ENCODE peak calls at places on chromosome 20, in five cellular contexts. C, X, S, D and F are unnamed samples.

GRCh38 chr20:45445805-45446562 is 23.6 kb upstream of the WFDC2 start:
- DNase-seq in D (peak), S (no peak), X (peak), C (no peak), F (peak)

GRCh38 chr20:53824779-53825178 is 231.1 kb upstream of the ZNF217 start:
- DNase-seq in X (no peak), S (no peak), D (no peak), C (no peak), F (no peak)

GRCh38 chr20:19786311-19786710 is 28.3 kb downstream of the RIN2 start:
- DNase-seq in C (no peak), D (no peak), S (no peak), X (no peak), F (no peak)

GRCh38 chr20:17556842-17557674 is 12.8 kb upstream of the DSTN start:
- DNase-seq in D (no peak), S (no peak), X (no peak), C (no peak), F (no peak)

GRCh38 chr20:50338479-50339195 is 148.0 kb downstream of the CEBPB start:
- DNase-seq in X (peak), S (no peak), D (peak), C (peak), F (no peak)

GRCh38 chr20:36872857-36873256 is 3.1 kb upstream of the TLDC2 start:
- DNase-seq in X (no peak), S (no peak), C (no peak), D (no peak), F (no peak)

GRCh38 chr20:2093200-2093781 is 8.3 kb upstream of the STK35 start:
- DNase-seq in X (peak), C (no peak), D (no peak), S (no peak), F (peak)

GRCh38 chr20:46588532-46589509 is 38.4 kb upstream of the OCSTAMP start:
- DNase-seq in C (no peak), S (no peak), D (no peak), X (no peak), F (no peak)

GRCh38 chr20:37755665-37756064 is 61.8 kb downstream of the CTNNBL1 start:
- DNase-seq in C (no peak), S (no peak), X (no peak), D (no peak), F (no peak)

GRCh38 chr20:10077886-10078285 is 43.1 kb downstream of the ANKEF1 start:
- DNase-seq in X (no peak), D (no peak), S (no peak), C (no peak), F (no peak)

GRCh38 chr20:19867940-19868371 is 109.9 kb downstream of the RIN2 start:
- DNase-seq in S (no peak), X (no peak), D (no peak), C (no peak), F (no peak)

GRCh38 chr20:8764289-8764962 is 304.5 kb upstream of the PLCB4 start:
- DNase-seq in S (no peak), D (no peak), C (no peak), X (no peak), F (no peak)

GRCh38 chr20:20829694-20830093 is 117.2 kb upstream of the RALGAPA2 start:
- DNase-seq in S (no peak), C (no peak), X (no peak), D (no peak), F (no peak)

GRCh38 chr20:50169329-50169823 is 15.9 kb upstream of the PEDS1 start:
- DNase-seq in X (peak), D (peak), C (no peak), S (no peak), F (peak)

GRCh38 chr20:5719861-5720401 is 30.3 kb upstream of the SHLD1 start:
- DNase-seq in X (peak), C (no peak), S (no peak), D (peak), F (no peak)

GRCh38 chr20:17969276-17969883 is 562 bp downstream of the MGME1 start:
- DNase-seq in C (no peak), X (peak), D (peak), S (no peak), F (peak)

GRCh38 chr20:32742322-32743236 is 688 bp downstream of the COMMD7 start:
- DNase-seq in X (no peak), S (no peak), C (no peak), D (no peak), F (no peak)

GRCh38 chr20:23636908-23637281 is 860 bp downstream of the CST3 start:
- DNase-seq in S (no peak), D (no peak), X (no peak), C (no peak), F (no peak)

GRCh38 chr20:23638309-23638708 is 554 bp upstream of the CST3 start:
- DNase-seq in C (no peak), X (no peak), D (no peak), S (no peak), F (no peak)

GRCh38 chr20:23634985-23635767 is 2.6 kb downstream of the CST3 start:
- DNase-seq in S (no peak), C (no peak), D (no peak), X (no peak), F (no peak)

GRCh38 chr20:23637282-23638221 is at the start of gene CST3:
- DNase-seq in C (no peak), D (peak), X (peak), S (no peak), F (peak)

DNA sequence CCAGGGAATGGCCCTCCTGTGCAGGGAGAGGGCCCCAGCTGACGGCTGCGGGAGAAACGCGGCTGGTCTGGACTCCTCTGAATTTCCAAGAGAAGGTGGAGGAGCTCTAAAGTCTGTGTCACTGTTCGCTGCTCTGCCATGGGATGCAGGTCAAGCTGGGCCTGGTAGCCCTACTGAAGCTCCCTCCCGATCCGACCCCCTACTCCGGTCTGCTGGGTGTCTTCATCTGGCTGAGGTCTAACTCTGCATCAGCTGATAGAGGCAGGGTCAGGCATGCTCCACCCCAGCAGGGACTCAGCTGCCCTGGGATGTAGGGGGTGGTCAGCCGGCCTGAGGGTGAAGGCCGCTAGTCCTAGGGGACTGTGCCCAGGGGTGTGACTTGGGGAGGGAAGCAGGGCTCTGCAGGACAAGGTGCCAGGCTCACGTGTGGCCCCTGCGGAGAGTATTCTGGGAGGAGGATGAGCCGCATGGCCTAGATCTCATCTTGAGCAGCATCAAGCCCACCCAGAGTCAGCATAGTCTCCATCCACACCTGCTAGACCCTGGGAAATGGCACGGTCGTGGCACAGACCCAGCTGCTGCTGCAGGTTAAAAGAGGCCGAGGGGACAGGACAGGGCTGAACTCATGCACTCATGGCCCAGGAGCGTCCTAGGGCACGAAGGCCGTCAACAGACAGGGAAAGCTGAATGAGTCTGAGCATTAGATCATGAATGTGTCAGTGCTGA is 1.4 kb downstream of the CST3 start:
- DNase-seq in S (no peak), D (no peak), X (no peak), C (no peak), F (no peak)
- TF ChIP-seq HDAC2 in S (no peak), D (no peak), X (no peak), C (no peak), F (no peak)

GRCh38 chr20:51371720-51372119 is 170.8 kb downstream of the NFATC2 start:
- DNase-seq in S (no peak), C (no peak), D (no peak), X (no peak), F (no peak)
- TF ChIP-seq CTCF in S (no peak), C (no peak), D (no peak), X (no peak), F (no peak)

GRCh38 chr20:62806383-62807050 is 1.9 kb downstream of the OGFR start:
- DNase-seq in X (no peak), D (no peak), C (no peak), S (no peak), F (no peak)

GRCh38 chr20:62804632-62805364 is at the start of gene OGFR:
- DNase-seq in C (no peak), S (no peak), X (no peak), D (peak), F (no peak)

GRCh38 chr20:62805711-62806382 is 1.2 kb downstream of the OGFR start:
- DNase-seq in X (peak), C (no peak), S (no peak), D (no peak), F (no peak)

GRCh38 chr20:62804021-62804631 is 509 bp upstream of the OGFR start:
- DNase-seq in X (peak), S (no peak), C (no peak), D (no peak), F (no peak)

DNA sequence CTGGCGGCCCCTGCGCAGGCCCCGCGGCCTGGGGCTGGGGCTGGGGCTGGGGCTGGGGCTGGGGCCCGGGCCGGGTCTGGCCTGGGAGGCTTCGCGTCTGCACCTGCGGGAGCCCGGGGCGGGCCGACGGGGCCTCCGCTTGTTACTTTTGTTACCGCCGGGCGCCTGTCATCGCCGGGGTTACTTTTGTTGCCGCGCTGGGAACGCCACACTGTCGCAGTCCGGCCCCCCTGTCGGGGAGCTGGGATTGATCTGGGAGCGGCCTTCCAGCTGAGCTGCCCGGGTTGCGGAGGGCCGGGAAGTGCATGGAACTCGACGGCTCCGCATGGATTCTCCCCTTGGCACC is 703 bp downstream of the OGFR start:
- DNase-seq in D (no peak), X (no peak), S (no peak), C (no peak), F (no peak)
- TF ChIP-seq HDAC2 in D (no peak), X (no peak), S (no peak), C (no peak), F (no peak)

DNA sequence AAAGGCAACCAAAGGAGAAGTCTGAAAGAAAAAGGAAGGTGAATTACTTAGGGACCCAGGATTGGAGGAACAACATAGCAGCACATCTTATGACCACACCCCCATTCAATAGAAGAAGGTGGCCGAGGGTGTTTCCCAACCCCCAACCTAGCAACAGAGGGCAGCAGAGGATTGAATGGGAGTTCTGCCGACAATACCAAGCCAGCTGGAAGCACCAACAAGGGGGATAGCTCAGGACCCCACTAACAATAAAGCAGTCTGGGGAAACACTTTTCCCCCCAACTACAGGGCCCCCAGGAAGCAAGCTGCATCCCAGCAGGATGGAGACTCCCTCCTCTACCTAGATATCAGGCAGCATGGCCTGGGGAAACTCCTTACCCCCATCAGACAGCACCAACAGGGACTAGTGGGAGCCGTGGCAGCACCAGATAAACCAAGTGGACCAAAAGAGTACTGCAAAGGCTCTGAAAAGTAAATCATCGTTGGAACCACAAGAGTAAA is 67.7 kb downstream of the ZHX3 start:
- DNase-seq in X (peak), S (peak), D (peak), C (no peak), F (no peak)
- TF ChIP-seq CTCF in X (peak), S (peak), D (peak), C (peak), F (no peak)

GRCh38 chr20:62885046-62885445 is 23.4 kb upstream of the TCFL5 start:
- DNase-seq in X (no peak), S (no peak), C (no peak), D (no peak), F (no peak)
- TF ChIP-seq HDAC2 in X (no peak), S (no peak), C (no peak), D (no peak), F (no peak)

DNA sequence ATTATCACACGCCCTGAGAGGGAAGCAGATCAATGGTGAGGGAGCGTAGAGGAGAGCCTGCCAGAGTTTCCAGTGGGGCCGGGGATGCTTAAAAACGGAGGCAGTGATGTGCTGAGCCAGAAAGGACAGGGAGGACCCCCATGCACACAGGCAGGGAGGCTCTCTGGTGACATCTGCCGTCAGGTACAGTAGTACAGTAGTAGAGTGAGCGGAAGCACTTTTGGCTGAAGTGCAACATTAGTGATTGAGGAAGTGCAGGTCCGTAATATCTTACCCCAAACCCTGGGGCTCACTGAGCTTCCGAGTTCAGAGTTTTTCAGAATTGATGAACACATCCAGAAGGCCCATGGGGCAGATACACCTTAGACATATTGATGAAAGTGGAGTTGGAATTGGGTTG is 42.1 kb downstream of the GFRA4 start:
- DNase-seq in X (no peak), C (no peak), D (no peak), S (no peak), F (no peak)
- TF ChIP-seq CTCF in X (no peak), C (no peak), D (peak), S (peak), F (no peak)

DNA sequence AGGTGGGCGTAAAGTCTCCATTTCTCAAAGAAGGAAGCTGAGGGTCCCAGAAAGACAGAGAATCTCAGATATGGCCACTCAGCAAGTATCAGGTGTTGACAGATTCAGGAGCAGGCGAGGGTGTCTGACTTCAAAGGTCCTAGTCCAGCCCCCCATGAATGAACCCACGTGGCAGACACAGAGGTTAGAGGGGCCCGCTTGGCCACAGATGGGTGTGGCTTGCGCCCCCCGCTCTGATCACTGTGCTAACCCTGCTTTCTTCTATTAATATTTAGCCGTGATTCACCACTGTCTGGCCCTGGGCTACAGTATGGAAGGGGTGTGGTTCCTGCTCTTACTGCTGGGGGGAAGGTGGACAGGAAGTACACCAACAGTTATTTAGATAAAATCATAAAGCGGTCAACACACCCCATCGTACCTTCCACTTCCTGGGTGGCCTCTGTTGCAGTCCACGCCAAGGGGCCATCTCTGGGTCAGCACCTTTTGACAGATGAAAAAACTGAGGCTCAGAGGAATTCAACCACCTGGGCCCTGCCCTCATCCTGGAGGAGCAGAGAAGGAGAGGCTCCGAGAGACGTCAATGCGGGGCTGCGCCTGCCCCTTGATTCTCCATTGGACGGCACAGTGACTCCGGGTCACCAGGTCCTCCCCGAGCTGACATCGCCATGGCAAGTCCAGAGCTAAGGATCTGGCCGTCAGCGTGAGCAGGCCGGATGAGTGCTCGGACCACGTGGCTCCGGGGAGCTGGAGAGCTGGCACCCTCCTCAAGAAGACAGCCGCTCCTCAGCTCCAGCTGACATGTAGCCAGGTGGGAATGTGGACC is 206.3 kb downstream of the PREX1 start:
- DNase-seq in S (no peak), D (peak), X (no peak), C (no peak), F (peak)
- TF ChIP-seq HDAC2 in S (no peak), D (no peak), X (no peak), C (no peak), F (no peak)

GRCh38 chr20:61192254-61192950 is 59.7 kb upstream of the CDH4 start:
- DNase-seq in S (no peak), X (no peak), C (no peak), D (no peak), F (no peak)
- TF ChIP-seq CTCF in S (no peak), X (no peak), C (no peak), D (no peak), F (no peak)